ENCODE peak calls at places on chromosomes 11 and 22, in six cellular contexts. H is tibial nerve; K is CD8-positive, alpha-beta T cell; E is CD4-positive, CD25-positive, alpha-beta regulatory T cell; I is SK-N-SH; V is BE2C. A is an unnamed sample. For H3K4me1 and H3K36me3, the result is how much of the 10 kb centered on the place peaks cover.

GRCh38 chr11:14054708-14055107 is 92.2 kb downstream of the SPON1 start:
- DNase-seq in H (no peak), K (no peak), E (no peak), I (no peak), V (no peak), A (no peak)

GRCh38 chr11:95877288-95877687 is 46.6 kb downstream of the MTMR2 start:
- DNase-seq in H (no peak), K (no peak), E (no peak), I (no peak), V (no peak), A (no peak)

GRCh38 chr22:17228725-17229126 is 9.5 kb upstream of the ADA2 start:
- DNase-seq in H (no peak), K (no peak), E (no peak), I (no peak), V (no peak), A (no peak)

GRCh38 chr11:112597290-112597689 is 336.6 kb upstream of the PLET1 start:
- DNase-seq in H (no peak), K (no peak), E (no peak), I (no peak), V (no peak), A (no peak)

GRCh38 chr11:121520243-121521144 is 67.7 kb upstream of the SORL1-AS1 start:
- DNase-seq in H (no peak), K (no peak), E (no peak), I (no peak), V (no peak), A (no peak)

GRCh38 chr11:660681-661444 is 23.8 kb downstream of the DRD4 start:
- DNase-seq in H (no peak), K (no peak), E (no peak), I (no peak), V (no peak), A (no peak)

GRCh38 chr22:27863556-27863955 is 55.5 kb downstream of the PITPNB start:
- DNase-seq in H (no peak), K (no peak), E (no peak), I (no peak), V (no peak), A (no peak)

GRCh38 chr22:44336962-44337657 is 24.4 kb upstream of the SHISAL1 start:
- DNase-seq in H (no peak), K (no peak), E (no peak), I (no peak), V (no peak), A (no peak)

GRCh38 chr22:37328017-37328416 is 45.7 kb downstream of the CYTH4 start:
- DNase-seq in H (no peak), K (no peak), E (no peak), I (no peak), V (no peak), A (no peak)

GRCh38 chr11:8260202-8260996 is 3.3 kb downstream of the LMO1 start:
- DNase-seq in H (no peak), K (no peak), E (no peak), I (no peak), V (no peak), A (no peak)

GRCh38 chr22:38513063-38513462 is 7.0 kb upstream of the DDX17 start:
- DNase-seq in H (no peak), K (peak), E (peak), I (peak), V (peak), A (no peak)

GRCh38 chr11:126993599-126993998 is 7.0 kb downstream of the KIRREL3 start:
- DNase-seq in H (no peak), K (no peak), E (no peak), I (no peak), V (no peak), A (no peak)

GRCh38 chr11:95283653-95284052 is 52.7 kb upstream of the SESN3 start:
- DNase-seq in H (no peak), K (no peak), E (no peak), I (no peak), V (no peak), A (no peak)

GRCh38 chr11:90426442-90426841 is 203.6 kb upstream of the CHORDC1 start:
- DNase-seq in H (no peak), K (no peak), E (no peak), I (no peak), V (no peak), A (no peak)
- H3K4me3 ChIP-seq in H (no peak), K (no peak), E (no peak), I (no peak), V (no peak), A (no peak)

GRCh38 chr11:128052912-128053641 is 534.3 kb downstream of the ETS1 start:
- DNase-seq in H (no peak), K (no peak), E (peak), I (peak), V (no peak), A (no peak)

GRCh38 chr11:128055576-128056217 is 531.7 kb downstream of the ETS1 start:
- DNase-seq in H (no peak), K (no peak), E (no peak), I (no peak), V (no peak), A (no peak)

GRCh38 chr11:128057786-128058395 is 529.5 kb downstream of the ETS1 start:
- DNase-seq in H (no peak), K (no peak), E (no peak), I (no peak), V (no peak), A (no peak)

GRCh38 chr11:128058580-128059208 is 528.7 kb downstream of the ETS1 start:
- DNase-seq in H (no peak), K (no peak), E (no peak), I (no peak), V (no peak), A (no peak)

GRCh38 chr11:128054323-128054910 is 532.9 kb downstream of the ETS1 start:
- DNase-seq in H (no peak), K (no peak), E (no peak), I (no peak), V (no peak), A (no peak)
- H3K4me1 ChIP-seq in H (under half), K (half or more), E (half or more), I (under half), V (under half), A (under half)

GRCh38 chr11:12149672-12150225 is 39.4 kb downstream of the MICAL2 start:
- DNase-seq in H (no peak), K (no peak), E (no peak), I (no peak), V (no peak), A (no peak)

GRCh38 chr11:12147827-12148226 is 37.4 kb downstream of the MICAL2 start:
- DNase-seq in H (no peak), K (no peak), E (no peak), I (no peak), V (no peak), A (no peak)

GRCh38 chr11:12148466-12148865 is 38.1 kb downstream of the MICAL2 start:
- DNase-seq in H (no peak), K (no peak), E (no peak), I (no peak), V (no peak), A (no peak)

GRCh38 chr11:12148882-12149281 is 38.5 kb downstream of the MICAL2 start:
- DNase-seq in H (no peak), K (no peak), E (no peak), I (no peak), V (no peak), A (no peak)

DNA sequence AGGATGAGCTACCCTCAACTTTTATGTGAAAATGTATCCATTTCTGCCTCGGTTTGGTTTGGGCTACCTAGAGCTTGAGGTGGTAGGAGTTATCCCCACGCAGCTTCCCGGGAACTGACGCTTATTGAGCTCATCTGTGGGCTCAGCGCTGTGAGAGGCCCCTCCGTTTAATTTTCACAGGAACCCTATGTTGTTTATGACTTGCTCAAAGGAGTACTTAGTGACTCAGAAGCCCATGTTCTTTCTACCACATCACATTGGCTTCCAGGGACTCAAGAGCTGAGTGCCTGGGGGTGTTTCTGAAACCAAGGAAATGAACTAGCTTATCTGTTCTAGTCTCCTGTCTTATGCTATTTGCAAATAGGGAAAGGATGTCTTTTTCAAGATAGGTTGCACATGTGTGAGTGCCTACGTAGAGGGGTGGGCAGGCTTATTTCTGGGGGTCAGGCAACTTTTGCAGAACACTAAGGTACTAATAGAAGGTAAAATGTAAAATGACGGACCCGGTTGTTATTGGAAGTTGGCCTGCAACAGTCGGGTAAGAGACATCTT is 40.5 kb downstream of the MICAL2 start:
- DNase-seq in H (no peak), K (no peak), E (no peak), I (no peak), V (no peak), A (no peak)
- H3K36me3 ChIP-seq in H (under half), K (under half), E (under half), I (under half), V (under half), A (under half)

GRCh38 chr11:125494033-125494364 is 2.1 kb downstream of the FEZ1 start:
- DNase-seq in H (no peak), K (no peak), E (no peak), I (no peak), V (no peak), A (no peak)
- H3K4me3 ChIP-seq in H (no peak), K (no peak), E (no peak), I (no peak), V (no peak), A (no peak)

DNA sequence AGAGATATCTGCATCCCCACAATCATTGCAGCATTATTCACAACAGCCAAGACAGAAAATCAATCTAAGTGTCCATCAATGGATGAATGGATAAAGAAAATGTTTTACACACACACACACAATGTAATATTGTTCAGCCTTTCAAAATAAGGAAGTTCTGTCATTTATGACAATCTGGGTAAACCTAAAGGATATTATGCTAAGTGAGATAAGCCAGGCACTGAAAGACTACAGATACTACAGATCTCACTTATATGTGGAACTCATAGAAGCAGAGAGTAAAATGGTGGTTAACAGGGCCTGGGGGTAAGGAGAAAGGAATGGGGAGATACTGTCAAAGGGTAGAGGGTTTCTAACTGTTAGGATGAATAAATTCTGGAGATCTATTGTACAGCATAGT is 36.0 kb upstream of the EED start:
- DNase-seq in H (no peak), K (no peak), E (no peak), I (no peak), V (no peak), A (no peak)
- H3K4me1 ChIP-seq in H (under half), K (under half), E (under half), I (under half), V (under half), A (under half)

DNA sequence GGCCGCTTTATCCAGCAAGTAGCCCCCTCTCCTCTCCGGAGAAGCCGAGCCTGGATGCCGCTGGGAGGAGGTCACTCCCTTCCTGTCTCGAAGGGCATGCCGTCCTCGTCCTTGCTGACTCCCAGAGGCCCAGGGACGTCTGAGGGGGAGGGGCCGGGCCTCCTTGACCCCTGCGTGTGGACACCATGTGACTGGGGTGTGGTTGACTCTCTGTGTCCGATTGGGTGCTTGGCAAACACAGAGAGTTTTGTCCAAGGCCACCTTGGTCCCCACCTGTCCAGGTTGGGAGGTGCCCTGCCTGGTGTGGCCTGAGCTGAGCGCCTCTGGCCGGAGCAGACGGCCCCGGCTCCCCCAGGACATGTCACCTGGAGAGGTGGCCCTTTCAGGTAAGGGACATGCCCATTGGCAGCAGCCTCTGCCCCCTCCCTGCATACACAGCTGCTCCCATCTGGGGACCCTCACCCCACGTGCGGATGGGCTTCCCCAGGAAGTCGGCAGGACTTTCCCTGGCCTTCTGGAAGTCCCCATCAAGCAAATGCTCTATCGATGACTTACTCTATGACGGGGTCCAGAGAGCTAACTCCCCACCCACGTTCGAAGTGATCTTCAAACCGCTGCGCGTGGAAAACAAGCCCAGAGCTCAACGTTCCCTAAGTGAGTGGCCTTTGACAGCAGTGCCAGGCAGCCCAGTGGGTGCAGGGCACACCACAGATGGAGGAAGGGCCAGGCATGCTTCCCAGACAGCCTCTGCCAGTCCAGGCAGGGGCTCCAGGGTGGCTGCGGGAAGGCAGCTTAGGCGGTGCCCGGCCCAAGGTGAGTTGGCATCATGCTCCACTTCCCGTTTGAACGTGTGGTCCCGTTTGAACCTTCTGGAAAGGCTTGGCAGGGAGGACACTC is at the start of gene SMIM38:
- DNase-seq in H (no peak), K (no peak), E (no peak), I (no peak), V (no peak), A (no peak)
- H3K36me3 ChIP-seq in H (under half), K (under half), E (under half), I (under half), V (under half), A (under half)

DNA sequence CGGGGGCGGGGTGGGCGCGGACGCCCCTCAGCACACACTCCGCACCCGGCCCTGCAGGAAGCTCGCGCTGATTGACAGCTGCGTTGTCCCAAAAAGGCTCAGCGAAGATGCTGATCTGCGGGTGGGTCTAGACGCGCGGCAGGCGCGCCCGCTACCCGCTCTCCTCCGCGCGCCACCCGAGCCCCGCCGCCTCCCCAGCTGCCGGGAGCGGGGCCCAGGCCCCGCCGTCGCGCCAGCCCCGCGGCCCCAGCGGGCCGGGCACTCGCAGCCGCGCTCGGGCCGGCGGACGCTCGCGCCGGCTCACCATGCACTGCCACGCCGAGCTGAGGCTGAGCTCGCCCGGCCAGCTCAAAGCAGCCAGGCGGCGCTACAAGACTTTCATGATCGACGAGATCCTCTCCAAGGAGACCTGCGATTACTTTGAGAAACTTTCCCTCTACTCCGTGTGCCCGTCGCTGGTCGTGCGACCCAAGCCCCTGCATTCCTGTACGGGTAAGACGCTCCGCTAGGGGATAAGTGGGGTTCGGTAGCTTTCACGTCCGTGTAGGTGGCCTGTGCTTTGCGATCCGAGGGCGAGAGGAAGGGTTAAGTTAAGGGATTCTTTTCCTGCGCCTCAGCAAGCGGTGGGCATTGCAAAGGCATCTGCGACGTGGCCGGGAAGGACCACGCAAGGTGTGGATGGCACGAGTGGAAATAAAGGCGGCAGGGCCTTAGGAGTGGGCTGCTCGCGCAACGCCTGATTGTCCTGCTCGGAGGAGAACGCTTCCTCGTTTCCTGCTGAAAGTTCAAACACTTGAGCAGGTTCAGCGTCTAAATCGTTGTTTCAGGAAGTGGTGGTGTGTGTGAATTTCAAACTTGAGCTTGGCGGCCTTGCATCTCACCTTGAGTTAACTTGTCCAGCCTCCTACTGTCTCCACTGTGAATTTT is at the start of gene BARX2:
- DNase-seq in H (no peak), K (no peak), E (no peak), I (peak), V (no peak), A (peak)
- H3K4me3 ChIP-seq in H (peak), K (no peak), E (peak), I (no peak), V (no peak), A (no peak)

GRCh38 chr22:32826537-32826936 is 25.0 kb downstream of the TIMP3 start:
- DNase-seq in H (no peak), K (no peak), E (no peak), I (no peak), V (no peak), A (no peak)
- H3K4me1 ChIP-seq in H (half or more), K (under half), E (under half), I (under half), V (under half), A (under half)

DNA sequence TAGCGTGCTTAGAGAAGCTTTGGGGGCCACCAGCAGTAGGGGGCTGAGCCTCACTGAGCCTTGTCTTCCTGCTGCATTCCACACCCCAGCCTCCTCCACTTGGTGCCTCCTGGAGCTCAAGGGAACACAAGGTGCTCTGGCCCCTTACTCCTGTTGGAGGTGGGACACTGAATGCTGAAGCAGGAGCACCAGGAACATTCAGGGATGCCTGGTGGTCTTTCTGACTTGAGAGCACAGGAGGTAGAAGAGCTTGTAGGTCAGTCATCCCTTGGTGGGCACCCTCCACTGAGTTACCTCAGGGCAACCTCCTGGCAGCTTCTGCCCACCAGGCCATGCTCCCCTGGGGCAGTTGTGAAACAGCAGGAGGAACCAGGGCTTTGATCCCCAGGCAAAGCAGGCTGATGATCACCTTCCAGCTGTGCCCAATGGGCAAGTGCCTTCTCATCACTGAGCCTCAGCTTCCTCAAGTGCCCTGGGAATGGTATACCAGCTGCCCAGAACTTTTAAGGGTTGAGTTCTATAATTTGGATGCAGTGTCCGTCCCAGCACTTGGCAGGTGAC is 50.1 kb downstream of the CABIN1 start:
- DNase-seq in H (no peak), K (no peak), E (no peak), I (no peak), V (no peak), A (no peak)
- H3K36me3 ChIP-seq in H (under half), K (half or more), E (half or more), I (half or more), V (half or more), A (under half)

GRCh38 chr11:24496728-24497396 is at the start of gene LUZP2:
- DNase-seq in H (no peak), K (no peak), E (no peak), I (peak), V (peak), A (no peak)

GRCh38 chr11:24496371-24496727 is 504 bp upstream of the LUZP2 start:
- DNase-seq in H (no peak), K (no peak), E (no peak), I (no peak), V (no peak), A (no peak)
- H3K4me3 ChIP-seq in H (peak), K (no peak), E (no peak), I (peak), V (peak), A (no peak)

A was measured in lung.